ENCODE peak calls at places on chromosome 16, in ten cellular contexts. D is choroid plexus epithelial cell, O is HFFc6, X is lower lobe of right lung, J is Panc1, Z is coronary artery, L is right lobe of liver, P is cardiac fibroblast, B is fibroblast of the aortic adventitia, A is GM12865. Y is an unnamed sample.

GRCh38 chr16:50360779-50361178 is 8.0 kb downstream of the BRD7 start:
- DNase-seq in D (no peak), J (no peak), X (no peak), B (peak), P (no peak), A (no peak), L (no peak), O (no peak), Z (no peak), Y (no peak)

GRCh38 chr16:72877374-72878028 is 170.4 kb downstream of the ZFHX3 start:
- DNase-seq in X (no peak), D (peak), A (no peak), Z (no peak), L (no peak), P (peak), B (peak), O (peak), J (no peak), Y (no peak)

GRCh38 chr16:48441863-48442279 is 56.7 kb upstream of the SIAH1 start:
- DNase-seq in A (no peak), B (no peak), D (no peak), Z (no peak), J (no peak), P (no peak), L (no peak), O (no peak), X (no peak), Y (no peak)

GRCh38 chr16:20857281-20857680 is 42.9 kb downstream of the DCUN1D3 start:
- DNase-seq in B (no peak), A (no peak), D (no peak), P (no peak), X (no peak), Z (no peak), J (no peak), L (no peak), O (no peak), Y (no peak)

GRCh38 chr16:62298567-62298966 is 262.3 kb upstream of the CDH8 start:
- DNase-seq in L (no peak), D (no peak), P (no peak), J (no peak), O (no peak), Z (no peak), B (no peak), X (no peak), A (no peak), Y (no peak)

GRCh38 chr16:6913535-6913934 is 419.1 kb upstream of the RBFOX1 start:
- DNase-seq in B (no peak), L (no peak), O (no peak), J (no peak), D (no peak), Z (no peak), P (no peak), A (no peak), X (no peak), Y (no peak)

GRCh38 chr16:5790512-5790911 is 692.9 kb upstream of the EEF2KMT start:
- DNase-seq in B (no peak), P (no peak), Z (no peak), D (no peak), A (no peak), X (no peak), J (no peak), O (no peak), L (no peak), Y (no peak)

GRCh38 chr16:87847467-87847784 is 21.9 kb downstream of the SLC7A5 start:
- DNase-seq in P (no peak), B (no peak), D (no peak), A (no peak), X (no peak), O (no peak), Z (no peak), J (no peak), L (no peak), Y (no peak)

GRCh38 chr16:9248162-9248561 is 156.7 kb downstream of the HAPSTR1 start:
- DNase-seq in A (no peak), D (no peak), Z (no peak), O (no peak), L (no peak), X (no peak), B (no peak), P (no peak), J (no peak), Y (no peak)

GRCh38 chr16:1331712-1332617 is 1.5 kb upstream of the BAIAP3 start:
- DNase-seq in D (peak), L (peak), Z (no peak), A (peak), X (peak), J (no peak), O (peak), B (no peak), P (peak), Y (peak)

GRCh38 chr16:82715833-82716232 is 89.1 kb downstream of the CDH13 start:
- DNase-seq in B (peak), Z (no peak), P (peak), O (no peak), J (no peak), X (no peak), D (no peak), A (no peak), L (no peak), Y (no peak)

GRCh38 chr16:89899879-89900481 is 18.7 kb upstream of the MC1R start:
- DNase-seq in D (no peak), Z (no peak), L (no peak), J (no peak), P (no peak), X (no peak), B (no peak), A (no peak), O (peak), Y (no peak)

GRCh38 chr16:67150058-67150832 is 553 bp downstream of the B3GNT9 start:
- DNase-seq in A (peak), J (no peak), B (peak), Z (peak), O (no peak), D (peak), X (peak), P (peak), L (no peak), Y (no peak)

GRCh38 chr16:82345318-82345717 is 175.3 kb upstream of the MPHOSPH6 start:
- DNase-seq in D (no peak), L (no peak), O (no peak), B (no peak), P (no peak), X (no peak), A (no peak), J (no peak), Z (no peak), Y (no peak)

GRCh38 chr16:15518412-15519351 is 84.3 kb downstream of the BMERB1 start:
- DNase-seq in D (peak), X (no peak), B (peak), L (no peak), Z (no peak), O (peak), J (no peak), P (peak), A (no peak), Y (no peak)

GRCh38 chr16:30637952-30638351 is 12.8 kb upstream of the PRR14 start:
- DNase-seq in B (peak), L (no peak), X (no peak), Z (no peak), O (peak), J (peak), D (peak), P (peak), A (peak), Y (no peak)

GRCh38 chr16:12366313-12366712 is 389.8 kb downstream of the SNX29 start:
- DNase-seq in Z (no peak), A (no peak), J (no peak), D (no peak), X (no peak), B (no peak), L (no peak), P (no peak), O (no peak), Y (no peak)

GRCh38 chr16:3878610-3879009 is 1.9 kb downstream of the CREBBP start:
- DNase-seq in O (peak), D (peak), X (no peak), B (peak), P (peak), L (no peak), A (peak), Z (no peak), J (no peak), Y (no peak)

GRCh38 chr16:3880623-3881498 is at the start of gene CREBBP:
- DNase-seq in X (peak), Z (peak), L (peak), D (peak), A (peak), J (no peak), P (peak), O (peak), B (peak), Y (peak)

GRCh38 chr16:3879258-3879886 is 1.1 kb downstream of the CREBBP start:
- DNase-seq in X (peak), L (peak), O (no peak), D (peak), A (no peak), Z (peak), B (no peak), P (peak), J (no peak), Y (peak)

GRCh38 chr16:3881499-3881995 is 1.0 kb upstream of the CREBBP start:
- DNase-seq in L (no peak), A (no peak), O (no peak), D (no peak), P (no peak), B (no peak), X (no peak), J (no peak), Z (no peak), Y (no peak)

GRCh38 chr16:3879887-3880564 is 487 bp downstream of the CREBBP start:
- DNase-seq in D (peak), P (peak), L (peak), B (peak), X (peak), Z (peak), A (peak), J (no peak), O (peak), Y (peak)
- TF ChIP-seq CTCF in D (peak), P (no peak), L (no peak), B (peak), X (no peak), Z (no peak), A (peak), J (peak), O (no peak), Y (no peak)

GRCh38 chr16:56356276-56357241 is 68.8 kb downstream of the AMFR start:
- DNase-seq in O (peak), D (peak), X (peak), Z (peak), B (peak), L (peak), P (peak), J (peak), A (peak), Y (peak)
- TF ChIP-seq CTCF in O (peak), D (peak), X (peak), Z (peak), B (peak), L (peak), P (peak), J (peak), A (peak), Y (peak)

DNA sequence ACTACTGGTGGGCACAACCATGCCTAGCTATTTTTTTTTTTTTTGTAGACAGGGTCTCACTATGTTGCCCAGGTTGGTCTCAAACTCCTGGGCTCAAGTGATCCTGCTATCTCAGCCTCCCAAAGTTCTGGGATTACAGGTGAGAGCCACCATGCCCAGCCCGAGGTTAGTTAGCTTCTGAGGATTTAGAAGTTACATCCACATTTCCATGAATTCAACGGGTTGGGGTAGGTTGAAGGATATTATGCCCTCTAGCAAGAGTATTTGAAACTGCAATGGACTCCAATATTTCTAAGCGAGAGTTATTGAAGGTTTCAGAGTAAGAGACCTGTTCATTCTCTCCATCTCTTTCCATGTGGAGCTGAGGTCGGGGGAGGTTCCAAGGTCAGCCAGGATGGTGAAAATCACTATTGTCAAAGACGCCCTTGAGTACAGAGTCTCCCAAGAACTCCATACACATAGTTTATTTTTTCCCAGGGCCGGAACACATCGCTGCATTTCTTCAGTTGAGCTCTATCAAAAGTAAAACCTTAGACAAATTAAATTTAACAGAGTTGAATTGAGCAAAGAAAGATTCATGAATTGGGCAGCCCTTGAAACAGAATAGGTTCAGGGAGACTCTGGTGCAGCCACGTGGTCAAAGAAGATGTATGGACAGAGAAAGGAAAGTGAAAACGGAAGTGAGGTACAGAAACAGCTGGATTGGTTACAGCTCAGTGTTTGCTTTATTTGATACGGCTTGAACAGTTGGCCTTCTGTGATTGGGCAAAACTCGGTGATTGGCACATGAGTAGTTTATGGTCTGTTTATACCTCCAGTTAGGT is 19.0 kb upstream of the ITPRIPL2 start:
- DNase-seq in O (peak), J (peak), X (no peak), L (no peak), Z (peak), A (peak), B (no peak), D (peak), P (no peak), Y (no peak)
- TF ChIP-seq CTCF in O (peak), J (peak), X (no peak), L (no peak), Z (no peak), A (no peak), B (no peak), D (peak), P (no peak), Y (no peak)

GRCh38 chr16:54282202-54282922 is 4.2 kb downstream of the IRX3 start:
- DNase-seq in L (peak), D (peak), Z (no peak), P (peak), O (no peak), B (peak), A (no peak), X (peak), J (no peak), Y (no peak)
- TF ChIP-seq CTCF in L (peak), D (peak), Z (no peak), P (peak), O (peak), B (peak), A (peak), X (peak), J (peak), Y (no peak)